ENCODE peak calls at places on chromosomes 11 and 22, in six cellular contexts. K is astrocyte of the hippocampus; R is AG10803; L is cardiac muscle cell; B is neural crest cell; F is CD4-positive, alpha-beta T cell. A is an unnamed sample.

GRCh38 chr11:88312665-88313064 is 24.9 kb downstream of the CTSC start:
- DNase-seq in K (peak; percentile 42), R (peak; percentile 66), L (peak; percentile 42), B (no peak), F (no peak), A (no peak)

GRCh38 chr11:93169950-93170561 is 27.7 kb downstream of the SLC36A4 start:
- DNase-seq in K (peak; percentile 50), R (peak; percentile 12), L (peak; percentile 43), B (no peak), F (no peak), A (peak; percentile 26)

GRCh38 chr22:25372000-25372595 is 152.7 kb downstream of the CRYBB2 start:
- DNase-seq in K (no peak), R (no peak), L (no peak), B (no peak), F (no peak), A (no peak)

GRCh38 chr11:117830674-117831351 is 6.3 kb upstream of the FXYD2 start:
- DNase-seq in K (no peak), R (no peak), L (no peak), B (no peak), F (no peak), A (no peak)

GRCh38 chr11:23423119-23423518 is 562.8 kb upstream of the CCDC179 start:
- DNase-seq in K (peak; percentile 1), R (peak; percentile 18), L (no peak), B (no peak), F (no peak), A (no peak)

GRCh38 chr11:60005360-60005759 is 11.6 kb upstream of the OOSP4B start:
- DNase-seq in K (no peak), R (no peak), L (no peak), B (no peak), F (no peak), A (no peak)

GRCh38 chr11:76903325-76903724 is 42.6 kb downstream of the ACER3 start:
- DNase-seq in K (no peak), R (no peak), L (no peak), B (no peak), F (no peak), A (no peak)

GRCh38 chr22:45929649-45930048 is 47.3 kb downstream of the WNT7B start:
- DNase-seq in K (no peak), R (no peak), L (no peak), B (no peak), F (no peak), A (no peak)

GRCh38 chr11:42631223-42631843 is 680.5 kb upstream of the API5 start:
- DNase-seq in K (peak; percentile 70), R (peak; percentile 4), L (peak; percentile 34), B (peak; percentile 11), F (no peak), A (peak; percentile 56)

GRCh38 chr22:50726643-50727340 is 11.2 kb upstream of the ACR start:
- DNase-seq in K (no peak), R (no peak), L (no peak), B (no peak), F (no peak), A (peak; percentile 15)

GRCh38 chr22:45889539-45890350 is 87.2 kb downstream of the WNT7B start:
- DNase-seq in K (peak; percentile 82), R (no peak), L (peak; percentile 36), B (peak; percentile 53), F (no peak), A (no peak)

GRCh38 chr11:14275081-14275480 is 83.9 kb downstream of the RRAS2 start:
- DNase-seq in K (peak; percentile 73), R (peak; percentile 59), L (peak; percentile 72), B (no peak), F (no peak), A (no peak)

GRCh38 chr22:24030186-24030702 is 19.1 kb downstream of the CABIN1 start:
- DNase-seq in K (no peak), R (no peak), L (no peak), B (no peak), F (no peak), A (no peak)